ENCODE peak calls at places on chromosome 9, in five cellular contexts. V is hepatic stellate cell, A is occipital lobe, B is HFF-Myc, Q is T-helper 2 cell. M is an unnamed sample.

GRCh38 chr9:106888992-106889631 is 26.1 kb downstream of the ZNF462 start:
- DNase-seq in V (no peak), A (no peak), B (no peak), Q (no peak), M (no peak)

GRCh38 chr9:136625101-136626065 is 37.3 kb upstream of the EGFL7 start:
- DNase-seq in V (peak), A (no peak), B (peak), Q (no peak), M (no peak)

GRCh38 chr9:116861321-116861720 is 174.2 kb downstream of the TRIM32 start:
- DNase-seq in V (no peak), A (no peak), B (no peak), Q (no peak), M (no peak)

GRCh38 chr9:36901528-36901927 is 132.5 kb downstream of the PAX5 start:
- DNase-seq in V (no peak), A (no peak), B (no peak), Q (no peak), M (no peak)

GRCh38 chr9:38720083-38720755 is at the start of gene FAM240B:
- DNase-seq in V (no peak), A (no peak), B (no peak), Q (no peak), M (no peak)

GRCh38 chr9:127538849-127539258 is 73.2 kb upstream of the STXBP1 start:
- DNase-seq in V (peak), A (no peak), B (no peak), Q (no peak), M (no peak)

GRCh38 chr9:16410601-16411285 is 459.7 kb downstream of the BNC2 start:
- DNase-seq in V (no peak), A (no peak), B (no peak), Q (no peak), M (no peak)

GRCh38 chr9:78620764-78621163 is 323.8 kb downstream of the PSAT1 start:
- DNase-seq in V (peak), A (no peak), B (no peak), Q (no peak), M (no peak)

GRCh38 chr9:131719262-131719908 is 20.5 kb downstream of the RAPGEF1 start:
- DNase-seq in V (no peak), A (no peak), B (no peak), Q (no peak), M (no peak)

GRCh38 chr9:99166149-99166548 is 55.6 kb downstream of the ALG2 start:
- DNase-seq in V (no peak), A (no peak), B (no peak), Q (no peak), M (no peak)

GRCh38 chr9:134231330-134231745 is 67.0 kb upstream of the RNU6ATAC start:
- DNase-seq in V (no peak), A (no peak), B (no peak), Q (no peak), M (no peak)

GRCh38 chr9:73270967-73271722 is 119.5 kb downstream of the ANXA1 start:
- DNase-seq in V (peak), A (no peak), B (peak), Q (no peak), M (no peak)

M was measured in GM12892.